ENCODE peak calls at places on chromosome 3, in five cellular contexts. One of them, this sample, is unnamed.

GRCh38 chr3:52527732-52528595 is 5.7 kb downstream of the NT5DC2 start:
- DNase-seq in HepG2: no peak
- DNase-seq in H1: no peak
- DNase-seq in A549: no peak
- DNase-seq in K562: no peak
- DNase-seq in this sample: no peak

GRCh38 chr3:187838016-187838535 is 92.8 kb upstream of the BCL6 start:
- DNase-seq in HepG2: no peak
- DNase-seq in H1: no peak
- DNase-seq in A549: no peak
- DNase-seq in K562: no peak
- DNase-seq in this sample: no peak

GRCh38 chr3:69451594-69451993 is 65.7 kb upstream of the FRMD4B start:
- DNase-seq in HepG2: no peak
- DNase-seq in H1: no peak
- DNase-seq in A549: no peak
- DNase-seq in K562: no peak
- DNase-seq in this sample: no peak

GRCh38 chr3:38579146-38579545 is 70.3 kb downstream of the SCN5A start:
- DNase-seq in HepG2: peak
- DNase-seq in H1: no peak
- DNase-seq in A549: no peak
- DNase-seq in K562: no peak
- DNase-seq in this sample: no peak

GRCh38 chr3:154182975-154183374 is 61.8 kb downstream of the ARHGEF26 start:
- DNase-seq in HepG2: no peak
- DNase-seq in H1: no peak
- DNase-seq in A549: no peak
- DNase-seq in K562: no peak
- DNase-seq in this sample: no peak

GRCh38 chr3:117856354-117856753 is 1146.8 kb downstream of the TUSC7 start:
- DNase-seq in HepG2: no peak
- DNase-seq in H1: no peak
- DNase-seq in A549: no peak
- DNase-seq in K562: no peak
- DNase-seq in this sample: no peak

GRCh38 chr3:32501785-32502088 is 915 bp downstream of the CMTM6 start:
- DNase-seq in HepG2: no peak
- DNase-seq in H1: no peak
- DNase-seq in A549: no peak
- DNase-seq in K562: peak
- DNase-seq in this sample: no peak

GRCh38 chr3:171971919-171972526 is 67.4 kb upstream of the FNDC3B start:
- DNase-seq in HepG2: no peak
- DNase-seq in H1: no peak
- DNase-seq in A549: no peak
- DNase-seq in K562: no peak
- DNase-seq in this sample: peak

GRCh38 chr3:48600711-48601621 is 5.8 kb upstream of the COL7A1 start:
- DNase-seq in HepG2: no peak
- DNase-seq in H1: no peak
- DNase-seq in A549: no peak
- DNase-seq in K562: no peak
- DNase-seq in this sample: no peak

GRCh38 chr3:196590279-196590678 is 21.8 kb downstream of the FBXO45 start:
- DNase-seq in HepG2: no peak
- DNase-seq in H1: no peak
- DNase-seq in A549: no peak
- DNase-seq in K562: no peak
- DNase-seq in this sample: no peak

GRCh38 chr3:103048371-103048722 is 613.5 kb downstream of the ZPLD1 start:
- DNase-seq in HepG2: no peak
- DNase-seq in H1: no peak
- DNase-seq in A549: no peak
- DNase-seq in K562: no peak
- DNase-seq in this sample: no peak

GRCh38 chr3:11452988-11453847 is 181.0 kb downstream of the ATG7 start:
- DNase-seq in HepG2: peak
- DNase-seq in H1: no peak
- DNase-seq in A549: no peak
- DNase-seq in K562: no peak
- DNase-seq in this sample: peak

GRCh38 chr3:23004971-23005370 is 198.2 kb upstream of the UBE2E2 start:
- DNase-seq in HepG2: peak
- DNase-seq in H1: no peak
- DNase-seq in A549: peak
- DNase-seq in K562: no peak
- DNase-seq in this sample: peak

GRCh38 chr3:112134335-112135124 is 1.5 kb upstream of the GCSAM start:
- DNase-seq in HepG2: no peak
- DNase-seq in H1: no peak
- DNase-seq in A549: no peak
- DNase-seq in K562: no peak
- DNase-seq in this sample: no peak

GRCh38 chr3:155110996-155111901 is 31.1 kb downstream of the MME start:
- DNase-seq in HepG2: no peak
- DNase-seq in H1: no peak
- DNase-seq in A549: no peak
- DNase-seq in K562: no peak
- DNase-seq in this sample: no peak

GRCh38 chr3:128056258-128056657 is 4.0 kb downstream of the SEC61A1 start:
- DNase-seq in HepG2: no peak
- DNase-seq in H1: no peak
- DNase-seq in A549: no peak
- DNase-seq in K562: no peak
- DNase-seq in this sample: no peak

GRCh38 chr3:128064962-128065361 is 12.7 kb downstream of the SEC61A1 start:
- DNase-seq in HepG2: no peak
- DNase-seq in H1: no peak
- DNase-seq in A549: no peak
- DNase-seq in K562: no peak
- DNase-seq in this sample: no peak

GRCh38 chr3:128066111-128066510 is 13.9 kb downstream of the SEC61A1 start:
- DNase-seq in HepG2: no peak
- DNase-seq in H1: no peak
- DNase-seq in A549: no peak
- DNase-seq in K562: no peak
- DNase-seq in this sample: no peak

GRCh38 chr3:128062033-128062745 is 10.0 kb downstream of the SEC61A1 start:
- DNase-seq in HepG2: no peak
- DNase-seq in H1: no peak
- DNase-seq in A549: no peak
- DNase-seq in K562: no peak
- DNase-seq in this sample: no peak

GRCh38 chr3:128060473-128061381 is 8.5 kb downstream of the SEC61A1 start:
- DNase-seq in HepG2: no peak
- DNase-seq in H1: no peak
- DNase-seq in A549: no peak
- DNase-seq in K562: no peak
- DNase-seq in this sample: peak
- TF ChIP-seq MAFK in HepG2: no peak
- TF ChIP-seq MAFK in H1: no peak
- TF ChIP-seq MAFK in A549: no peak
- TF ChIP-seq MAFK in K562: no peak
- TF ChIP-seq MAFK in this sample: peak

DNA sequence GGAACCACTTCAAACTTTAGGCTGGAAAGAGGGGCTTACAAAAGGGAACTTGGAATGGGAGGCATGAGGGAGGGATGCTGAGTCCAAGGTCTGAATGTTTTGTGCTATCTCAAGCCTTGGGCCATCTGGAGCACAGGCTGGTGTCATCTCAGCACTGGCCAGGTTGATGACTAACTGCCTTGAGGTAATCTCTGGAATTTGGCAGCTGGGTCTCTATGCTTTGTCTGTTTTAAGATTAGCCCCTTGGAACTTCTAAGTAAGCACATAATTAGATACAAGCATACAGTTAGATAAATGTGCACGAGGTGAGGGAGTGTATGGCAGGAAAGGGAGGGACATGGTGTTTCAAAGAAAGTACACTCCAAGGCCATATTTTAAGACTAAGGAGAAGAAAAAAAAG is 252.4 kb upstream of the CCDC54 start:
- DNase-seq in HepG2: no peak
- DNase-seq in H1: no peak
- DNase-seq in A549: no peak
- DNase-seq in K562: no peak
- DNase-seq in this sample: peak
- TF ChIP-seq MAFK in HepG2: no peak
- TF ChIP-seq MAFK in H1: no peak
- TF ChIP-seq MAFK in A549: no peak
- TF ChIP-seq MAFK in K562: no peak
- TF ChIP-seq MAFK in this sample: no peak

DNA sequence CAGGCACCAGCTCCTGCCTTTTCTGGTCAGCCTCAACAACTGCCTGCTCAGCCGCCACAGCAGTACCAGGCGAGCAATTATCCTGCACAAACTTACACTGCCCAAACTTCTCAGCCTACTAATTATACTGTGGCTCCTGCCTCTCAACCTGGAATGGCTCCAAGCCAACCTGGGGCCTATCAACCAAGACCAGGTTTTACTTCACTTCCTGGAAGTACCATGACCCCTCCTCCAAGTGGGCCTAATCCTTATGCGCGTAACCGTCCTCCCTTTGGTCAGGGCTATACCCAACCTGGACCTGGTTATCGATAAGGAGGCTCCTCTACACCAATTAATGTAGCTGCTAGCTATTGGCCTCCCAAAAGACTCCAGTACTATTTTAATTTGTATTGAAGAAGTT is 38.9 kb downstream of the TFG start:
- DNase-seq in HepG2: no peak
- DNase-seq in H1: no peak
- DNase-seq in A549: no peak
- DNase-seq in K562: peak
- DNase-seq in this sample: no peak
- TF ChIP-seq MAFK in HepG2: no peak
- TF ChIP-seq MAFK in H1: no peak
- TF ChIP-seq MAFK in A549: no peak
- TF ChIP-seq MAFK in K562: no peak
- TF ChIP-seq MAFK in this sample: no peak

GRCh38 chr3:148289159-148289558 is 408.5 kb upstream of the AGTR1 start:
- DNase-seq in HepG2: no peak
- DNase-seq in H1: no peak
- DNase-seq in A549: no peak
- DNase-seq in K562: no peak
- DNase-seq in this sample: no peak
- TF ChIP-seq MAFK in HepG2: no peak
- TF ChIP-seq MAFK in H1: no peak
- TF ChIP-seq MAFK in A549: no peak
- TF ChIP-seq MAFK in K562: no peak
- TF ChIP-seq MAFK in this sample: no peak